ENCODE peak calls at places on chromosome 6, in six cellular contexts. I is adrenal gland, D is mesendoderm, M is astrocyte, C is fibroblast of lung, Y is PC-3. O is an unnamed sample. For H3K27me3 and H3K36me3, the result is how much of the 10 kb centered on the place peaks cover.

GRCh38 chr6:158707120-158707519 is 57.3 kb downstream of the SYTL3 start:
- DNase-seq in I (peak), D (peak), M (peak), C (peak), Y (peak), O (peak)

GRCh38 chr6:124389127-124389526 is 573.1 kb upstream of the RNF217 start:
- DNase-seq in I (no peak), D (peak), M (no peak), C (no peak), Y (no peak), O (no peak)

GRCh38 chr6:80489911-80490635 is 383.6 kb downstream of the BCKDHB start:
- DNase-seq in I (no peak), D (no peak), M (peak), C (peak), Y (peak), O (no peak)

GRCh38 chr6:146582857-146583256 is 15.9 kb upstream of the ADGB start:
- DNase-seq in I (peak), D (no peak), M (no peak), C (peak), Y (no peak), O (no peak)

GRCh38 chr6:56292505-56293181 is 45.3 kb upstream of the COL21A1 start:
- DNase-seq in I (peak), D (peak), M (peak), C (peak), Y (peak), O (peak)

GRCh38 chr6:138001750-138002349 is 105.4 kb downstream of the PERP start:
- DNase-seq in I (peak), D (peak), M (no peak), C (peak), Y (peak), O (peak)

GRCh38 chr6:26521485-26522391 is 16.4 kb upstream of the HMGN4 start:
- DNase-seq in I (peak), D (peak), M (peak), C (peak), Y (peak), O (peak)

GRCh38 chr6:27720607-27721580 is 191.3 kb downstream of the OR2B2 start:
- DNase-seq in I (no peak), D (peak), M (peak), C (peak), Y (peak), O (no peak)

GRCh38 chr6:81996414-81996813 is 243.9 kb upstream of the TENT5A start:
- DNase-seq in I (no peak), D (no peak), M (peak), C (peak), Y (peak), O (no peak)

GRCh38 chr6:19551611-19552010 is 285.6 kb upstream of the ID4 start:
- DNase-seq in I (no peak), D (no peak), M (no peak), C (peak), Y (peak), O (no peak)

GRCh38 chr6:162699961-162700360 is 27.6 kb downstream of the PRKN start:
- DNase-seq in I (no peak), D (no peak), M (no peak), C (no peak), Y (no peak), O (no peak)

GRCh38 chr6:145060687-145061086 is 674.6 kb downstream of the EPM2A start:
- DNase-seq in I (no peak), D (no peak), M (no peak), C (no peak), Y (no peak), O (no peak)

GRCh38 chr6:20141931-20142330 is 70.3 kb downstream of the MBOAT1 start:
- DNase-seq in I (no peak), D (no peak), M (no peak), C (no peak), Y (no peak), O (no peak)

GRCh38 chr6:8579372-8579771 is 144.0 kb upstream of the SLC35B3 start:
- DNase-seq in I (no peak), D (no peak), M (no peak), C (peak), Y (no peak), O (no peak)

GRCh38 chr6:47016916-47017315 is 25.2 kb downstream of the ADGRF1 start:
- DNase-seq in I (no peak), D (peak), M (no peak), C (no peak), Y (no peak), O (no peak)

GRCh38 chr6:39224523-39225182 is 4.6 kb downstream of the KCNK5 start:
- DNase-seq in I (no peak), D (no peak), M (no peak), C (no peak), Y (no peak), O (peak)

GRCh38 chr6:160039441-160039840 is 70.6 kb downstream of the IGF2R start:
- DNase-seq in I (no peak), D (no peak), M (no peak), C (no peak), Y (no peak), O (no peak)

GRCh38 chr6:121522771-121523386 is 87.4 kb downstream of the GJA1 start:
- DNase-seq in I (no peak), D (no peak), M (peak), C (peak), Y (no peak), O (no peak)

GRCh38 chr6:76697585-76697984 is 625.1 kb upstream of the IMPG1 start:
- DNase-seq in I (no peak), D (peak), M (no peak), C (peak), Y (peak), O (peak)

GRCh38 chr6:36292170-36292569 is 22.3 kb downstream of the PNPLA1 start:
- DNase-seq in I (no peak), D (no peak), M (no peak), C (no peak), Y (no peak), O (no peak)
- H3K27me3 ChIP-seq in I (under half), D (under half), M (under half), C (under half), Y (under half), O (under half)

GRCh38 chr6:110181131-110182027 is 1.2 kb downstream of the CDC40 start:
- DNase-seq in I (no peak), D (no peak), M (no peak), C (no peak), Y (no peak), O (no peak)

GRCh38 chr6:110179406-110180227 is at the start of gene WASF1:
- DNase-seq in I (peak), D (peak), M (peak), C (peak), Y (peak), O (peak)

GRCh38 chr6:110178626-110179405 is 654 bp downstream of the WASF1 start:
- DNase-seq in I (peak), D (peak), M (peak), C (peak), Y (peak), O (peak)

GRCh38 chr6:110183292-110183691 is 3.1 kb downstream of the CDC40 start:
- DNase-seq in I (no peak), D (no peak), M (no peak), C (no peak), Y (no peak), O (no peak)

GRCh38 chr6:110180228-110181008 is at the start of gene CDC40:
- DNase-seq in I (peak), D (no peak), M (no peak), C (no peak), Y (no peak), O (no peak)
- H3K36me3 ChIP-seq in I (under half), D (under half), M (under half), C (under half), Y (under half), O (under half)

GRCh38 chr6:34050691-34051090 is 95.2 kb downstream of the GRM4 start:
- DNase-seq in I (no peak), D (no peak), M (no peak), C (no peak), Y (no peak), O (no peak)
- H3K27me3 ChIP-seq in I (under half), D (under half), M (under half), C (under half), Y (under half), O (under half)

GRCh38 chr6:3272911-3273547 is 14.3 kb downstream of the PSMG4 start:
- DNase-seq in I (no peak), D (no peak), M (no peak), C (no peak), Y (no peak), O (no peak)
- H3K36me3 ChIP-seq in I (under half), D (under half), M (under half), C (under half), Y (under half), O (under half)

DNA sequence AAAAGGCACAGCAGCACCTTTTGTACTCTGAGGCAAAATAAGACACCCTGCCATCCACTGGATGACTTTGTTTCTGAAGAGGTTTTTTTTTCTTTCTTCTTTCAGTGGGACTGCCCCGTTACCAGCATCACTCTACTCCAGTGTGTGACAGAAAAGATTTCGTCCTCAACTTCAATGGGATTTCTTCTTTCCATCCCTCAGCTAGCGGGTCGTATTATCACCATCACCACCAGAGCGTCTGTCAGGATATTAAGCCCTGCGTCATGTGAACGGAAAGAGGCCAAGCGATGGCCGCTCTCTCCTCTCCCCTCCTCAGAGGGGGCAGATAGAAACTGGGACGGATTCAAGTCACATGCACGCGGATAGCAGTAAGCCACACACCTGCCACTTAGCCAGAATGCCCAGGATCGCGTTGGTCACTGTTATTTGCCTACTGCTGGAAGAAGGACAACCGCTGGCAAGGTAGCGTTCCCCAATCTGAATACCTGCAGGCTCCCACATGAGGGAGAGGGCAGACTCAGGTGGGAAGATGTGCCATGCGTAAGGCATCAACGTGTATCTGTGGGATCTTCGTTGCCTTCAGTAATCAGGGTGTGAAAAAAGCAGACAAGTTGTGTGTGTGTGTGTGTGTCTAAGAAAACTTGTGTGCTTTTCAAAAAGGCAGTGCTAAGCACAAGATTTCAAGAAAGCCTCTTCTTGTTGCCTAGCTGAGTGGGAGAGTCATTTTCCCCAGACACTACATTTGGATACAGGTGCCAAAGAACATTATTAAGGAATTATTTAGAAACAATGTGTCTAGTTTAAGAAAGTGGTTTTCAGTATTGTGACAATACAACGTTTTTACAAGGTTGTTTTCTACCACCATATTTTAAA is 5.5 kb downstream of the FOXF2 start:
- DNase-seq in I (no peak), D (no peak), M (no peak), C (no peak), Y (no peak), O (no peak)
- H3K27me3 ChIP-seq in I (half or more), D (half or more), M (half or more), C (under half), Y (half or more), O (under half)